ENCODE peak calls at places on chromosomes 1 and 21, in seven cellular contexts. Y, D, H, E, M, I and C are unnamed samples.

GRCh38 chr1:5836776-5837440 is 155.3 kb downstream of the NPHP4 start:
- DNase-seq in M (no peak), Y (no peak), H (no peak), D (no peak), E (no peak), I (no peak), C (no peak)

GRCh38 chr1:6953874-6954502 is 168.7 kb downstream of the CAMTA1 start:
- DNase-seq in H (no peak), Y (no peak), M (no peak), E (no peak), I (no peak), D (no peak), C (no peak)

GRCh38 chr1:57440096-57440495 is 16.2 kb upstream of the DAB1 start:
- DNase-seq in I (no peak), H (no peak), D (no peak), Y (no peak), M (no peak), E (no peak), C (no peak)

GRCh38 chr1:202348509-202349262 is at the start of gene PPP1R12B:
- DNase-seq in E (peak; percentile 99), H (peak; percentile 99), M (peak; percentile 96), Y (peak; percentile 99), D (peak; percentile 97), I (peak; percentile 98), C (peak; percentile 91)

GRCh38 chr21:37166733-37167132 is 93.7 kb downstream of the TTC3 start:
- DNase-seq in H (no peak), E (no peak), M (no peak), Y (no peak), D (no peak), I (no peak), C (no peak)

GRCh38 chr1:115837762-115838421 is 3.0 kb downstream of the NHLH2 start:
- DNase-seq in Y (no peak), D (no peak), M (peak; percentile 46), I (peak; percentile 66), E (peak; percentile 62), H (no peak), C (peak; percentile 38)

GRCh38 chr1:15207031-15207828 is 39.8 kb upstream of the FHAD1 start:
- DNase-seq in E (no peak), M (peak; percentile 40), D (no peak), Y (no peak), I (peak; percentile 57), H (no peak), C (no peak)

GRCh38 chr1:106063510-106063909 is 993.0 kb upstream of the PRMT6 start:
- DNase-seq in D (no peak), H (no peak), E (no peak), Y (no peak), M (no peak), I (no peak), C (no peak)

GRCh38 chr1:9326596-9326995 is 33.9 kb downstream of the SPSB1 start:
- DNase-seq in Y (no peak), E (no peak), D (peak; percentile 57), M (no peak), I (no peak), H (no peak), C (no peak)

GRCh38 chr1:3783651-3784474 is 11.3 kb downstream of the SMIM1 start:
- DNase-seq in M (no peak), Y (no peak), H (peak; percentile 26), E (no peak), D (no peak), I (no peak), C (no peak)

GRCh38 chr1:3785045-3785444 is 11.3 kb downstream of the LRRC47 start:
- DNase-seq in M (no peak), I (no peak), D (no peak), E (no peak), Y (no peak), H (peak; percentile 36), C (no peak)

GRCh38 chr1:3787347-3787710 is 9.0 kb downstream of the LRRC47 start:
- DNase-seq in E (no peak), M (no peak), I (no peak), D (no peak), Y (no peak), H (no peak), C (no peak)

GRCh38 chr1:3786468-3787346 is 9.6 kb downstream of the LRRC47 start:
- DNase-seq in M (no peak), I (no peak), H (no peak), E (no peak), Y (no peak), D (no peak), C (no peak)

GRCh38 chr1:3785458-3786157 is 10.7 kb downstream of the LRRC47 start:
- DNase-seq in D (no peak), E (no peak), I (no peak), Y (peak; percentile 35), H (peak; percentile 31), M (peak; percentile 43), C (peak; percentile 53)
- TF ChIP-seq CTCF in D (no peak), E (no peak), I (no peak), Y (peak; percentile 28), H (no peak), M (peak; percentile 42), C (peak; percentile 25)

DNA sequence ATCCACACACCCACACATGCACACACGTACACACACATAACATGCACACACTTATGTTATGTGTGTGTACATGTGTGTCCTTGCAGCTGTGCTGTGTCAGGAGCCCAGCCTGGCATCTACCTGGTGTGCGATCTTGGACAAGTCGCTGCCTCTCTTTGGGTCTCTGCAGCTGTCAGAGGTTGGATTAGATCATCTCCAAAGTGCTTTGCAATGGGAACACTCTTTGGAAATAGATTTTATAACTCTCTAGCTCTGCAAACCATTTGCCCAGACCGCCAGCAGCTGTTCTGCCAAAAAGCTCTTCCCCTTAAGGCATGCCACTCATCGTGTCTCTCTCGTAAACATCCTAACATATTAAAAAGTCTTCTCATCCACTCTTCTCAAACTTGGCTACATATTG is 4.7 kb downstream of the PKP1 start:
- DNase-seq in Y (no peak), D (no peak), E (no peak), H (no peak), M (no peak), I (no peak), C (no peak)
- TF ChIP-seq CTCF in Y (no peak), D (no peak), E (no peak), H (no peak), M (no peak), I (no peak), C (no peak)

DNA sequence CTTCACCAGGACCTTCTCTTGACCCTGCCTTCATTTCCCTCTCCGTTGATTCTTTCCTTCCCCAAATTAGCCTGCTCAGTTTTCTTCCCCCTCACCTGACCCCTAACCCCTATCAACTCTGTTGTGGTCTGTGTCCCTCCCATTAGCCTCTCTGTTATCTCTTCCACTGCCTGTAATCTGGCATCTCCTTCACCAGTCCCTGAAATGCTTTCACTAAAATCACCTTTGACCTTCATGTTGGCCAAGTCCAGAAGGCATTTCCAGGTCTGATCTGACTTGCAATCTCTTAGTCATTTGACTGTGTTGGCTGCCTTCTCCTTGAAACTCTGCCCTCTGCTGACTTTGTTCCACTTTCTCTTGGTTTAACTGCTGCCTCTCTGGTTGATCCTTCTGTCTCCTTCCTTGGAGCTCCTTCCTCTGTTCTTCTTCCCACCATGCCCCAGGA is 28.2 kb downstream of the ATP8B2 start:
- DNase-seq in I (no peak), M (no peak), D (no peak), H (no peak), Y (peak; percentile 73), E (no peak), C (peak; percentile 19)
- TF ChIP-seq CTCF in I (peak; percentile 24), M (no peak), D (peak; percentile 50), H (peak; percentile 28), Y (peak; percentile 31), E (no peak), C (no peak)

DNA sequence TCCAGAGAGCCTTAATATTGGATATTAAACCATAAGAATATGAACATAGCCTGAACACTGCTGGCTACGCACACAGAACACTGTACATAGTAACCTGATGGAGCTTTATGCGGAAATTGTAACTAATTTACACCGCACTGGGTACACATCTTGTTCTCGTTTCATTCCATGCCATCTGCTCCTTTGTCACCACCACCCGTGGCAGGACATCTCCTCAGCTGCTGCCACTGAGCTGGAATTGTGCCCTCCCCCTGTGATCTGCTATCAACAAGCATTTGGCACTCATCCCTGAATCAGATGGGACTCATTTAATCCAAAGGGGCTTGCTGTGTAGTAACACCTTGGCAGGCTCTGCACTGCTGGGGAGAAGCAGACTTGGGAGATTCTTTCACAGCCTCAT is 271.8 kb downstream of the HHIPL2 start:
- DNase-seq in D (no peak), E (peak; percentile 90), I (no peak), H (no peak), M (no peak), Y (no peak), C (no peak)
- TF ChIP-seq CTCF in D (no peak), E (no peak), I (no peak), H (no peak), M (no peak), Y (no peak), C (no peak)